ENCODE peak calls at places on chromosomes 2 and 18, in five cellular contexts. N, T, L, H and V are unnamed samples.

GRCh38 chr2:239967244-239968036 is 57.7 kb downstream of the NDUFA10 start:
- DNase-seq in N (no peak), T (no peak), L (no peak), H (no peak), V (no peak)

GRCh38 chr2:120907822-120908221 is 172.2 kb downstream of the GLI2 start:
- DNase-seq in N (no peak), T (no peak), L (no peak), H (no peak), V (peak)

GRCh38 chr2:212136216-212136795 is 402.3 kb downstream of the ERBB4 start:
- DNase-seq in N (peak), T (no peak), L (no peak), H (no peak), V (no peak)

GRCh38 chr2:181679544-181679979 is 755 bp downstream of the NEUROD1 start:
- DNase-seq in N (no peak), T (no peak), L (no peak), H (no peak), V (no peak)

GRCh38 chr18:64271264-64271663 is 122.4 kb upstream of the LINC00305 start:
- DNase-seq in N (no peak), T (no peak), L (no peak), H (no peak), V (no peak)

GRCh38 chr2:98634406-98635092 is 26.2 kb downstream of the UNC50 start:
- DNase-seq in N (no peak), T (peak), L (peak), H (peak), V (peak)

GRCh38 chr2:12809526-12809925 is 92.8 kb downstream of the TRIB2 start:
- DNase-seq in N (no peak), T (no peak), L (no peak), H (no peak), V (no peak)

GRCh38 chr2:134119117-134119671 is 134.7 kb upstream of the MGAT5 start:
- DNase-seq in N (no peak), T (no peak), L (no peak), H (no peak), V (no peak)

GRCh38 chr2:159211447-159212396 is 74.8 kb downstream of the WDSUB1 start:
- DNase-seq in N (peak), T (no peak), L (peak), H (peak), V (peak)

GRCh38 chr18:54822872-54823845 is 5.1 kb upstream of the RAB27B start:
- DNase-seq in N (peak), T (no peak), L (no peak), H (no peak), V (no peak)

GRCh38 chr2:126378176-126378575 is 277.8 kb upstream of the GYPC start:
- DNase-seq in N (no peak), T (no peak), L (no peak), H (no peak), V (no peak)

GRCh38 chr2:238376884-238377391 is 49.8 kb upstream of the ASB1 start:
- DNase-seq in N (peak), T (no peak), L (no peak), H (no peak), V (no peak)

GRCh38 chr2:10283106-10284062 is 19.3 kb upstream of the HPCAL1 start:
- DNase-seq in N (peak), T (peak), L (no peak), H (peak), V (peak)

GRCh38 chr2:184692137-184692734 is 93.9 kb downstream of the ZNF804A start:
- DNase-seq in N (no peak), T (no peak), L (no peak), H (no peak), V (no peak)

GRCh38 chr2:27182346-27182745 is 29.5 kb upstream of the ATRAID start:
- DNase-seq in N (peak), T (no peak), L (no peak), H (no peak), V (no peak)

GRCh38 chr2:109385506-109385905 is 228.3 kb downstream of the SEPTIN10 start:
- DNase-seq in N (no peak), T (no peak), L (peak), H (no peak), V (no peak)

GRCh38 chr2:69604026-69604678 is 39.4 kb downstream of the AAK1 start:
- DNase-seq in N (peak), T (no peak), L (no peak), H (no peak), V (no peak)

GRCh38 chr2:139156730-139157129 is 376.5 kb upstream of the NXPH2 start:
- DNase-seq in N (no peak), T (no peak), L (no peak), H (no peak), V (peak)

GRCh38 chr2:130985206-130985779 is 108.0 kb downstream of the FAM168B start:
- DNase-seq in N (no peak), T (no peak), L (no peak), H (no peak), V (no peak)

GRCh38 chr18:10851824-10852225 is 297.5 kb downstream of the PIEZO2 start:
- DNase-seq in N (peak), T (no peak), L (no peak), H (peak), V (peak)

GRCh38 chr2:177568893-177569292 is 176.3 kb downstream of the AGPS start:
- DNase-seq in N (no peak), T (no peak), L (no peak), H (no peak), V (no peak)

GRCh38 chr2:35114765-35115164 is 1240.8 kb upstream of the CRIM1 start:
- DNase-seq in N (no peak), T (no peak), L (peak), H (no peak), V (peak)

GRCh38 chr18:75111673-75112485 is 97.1 kb downstream of the PTGR3 start:
- DNase-seq in N (peak), T (no peak), L (no peak), H (no peak), V (no peak)

GRCh38 chr18:7116832-7117389 is 686 bp downstream of the LAMA1 start:
- DNase-seq in N (no peak), T (no peak), L (peak), H (peak), V (peak)

GRCh38 chr18:44569391-44570055 is 111.2 kb upstream of the SETBP1 start:
- DNase-seq in N (no peak), T (peak), L (no peak), H (no peak), V (peak)

GRCh38 chr2:177332992-177333388 is 59.6 kb upstream of the AGPS start:
- DNase-seq in N (no peak), T (no peak), L (no peak), H (no peak), V (no peak)

GRCh38 chr18:77077836-77078456 is 54.6 kb downstream of the MBP start:
- DNase-seq in N (peak), T (peak), L (no peak), H (no peak), V (no peak)

GRCh38 chr2:128781888-128782385 is 463.3 kb upstream of the HS6ST1 start:
- DNase-seq in N (no peak), T (no peak), L (peak), H (no peak), V (peak)

GRCh38 chr2:74419345-74419744 is 2.1 kb downstream of the C2orf81 start:
- DNase-seq in N (no peak), T (no peak), L (no peak), H (no peak), V (no peak)

GRCh38 chr2:46724107-46724506 is 191.5 kb downstream of the MCFD2 start:
- DNase-seq in N (no peak), T (no peak), L (no peak), H (no peak), V (no peak)

GRCh38 chr18:23538040-23538439 is 34.7 kb downstream of the RMC1 start:
- DNase-seq in N (no peak), T (peak), L (no peak), H (no peak), V (no peak)

GRCh38 chr2:132517386-132517785 is 100.8 kb downstream of the GPR39 start:
- DNase-seq in N (no peak), T (no peak), L (no peak), H (no peak), V (no peak)

GRCh38 chr18:59659486-59660187 is 37.6 kb downstream of the CCBE1 start:
- DNase-seq in N (peak), T (no peak), L (no peak), H (no peak), V (no peak)

DNA sequence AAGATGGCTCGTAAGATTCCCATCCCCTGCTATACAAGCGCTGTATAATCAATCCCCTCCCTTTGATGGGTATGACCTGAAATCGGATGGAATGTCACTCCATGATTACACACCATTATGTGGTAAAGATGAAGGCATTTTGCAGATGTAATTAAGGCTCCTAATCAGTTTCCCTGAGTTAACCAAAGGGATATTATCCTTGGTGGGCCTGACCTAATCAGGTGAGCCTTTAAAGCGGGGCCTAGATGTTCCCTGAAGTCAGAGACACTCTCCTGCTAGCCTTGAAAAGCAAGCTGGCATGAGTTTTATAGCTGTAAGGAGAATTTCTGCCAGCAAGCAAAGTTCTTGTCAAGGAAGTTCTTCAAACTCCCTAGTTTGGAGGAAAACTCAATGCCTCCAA is 223.8 kb upstream of the FN1 start:
- DNase-seq in N (no peak), T (no peak), L (no peak), H (no peak), V (no peak)
- H2AK5ac ChIP-seq in N (peak), T (no peak), L (no peak), H (no peak), V (no peak)

DNA sequence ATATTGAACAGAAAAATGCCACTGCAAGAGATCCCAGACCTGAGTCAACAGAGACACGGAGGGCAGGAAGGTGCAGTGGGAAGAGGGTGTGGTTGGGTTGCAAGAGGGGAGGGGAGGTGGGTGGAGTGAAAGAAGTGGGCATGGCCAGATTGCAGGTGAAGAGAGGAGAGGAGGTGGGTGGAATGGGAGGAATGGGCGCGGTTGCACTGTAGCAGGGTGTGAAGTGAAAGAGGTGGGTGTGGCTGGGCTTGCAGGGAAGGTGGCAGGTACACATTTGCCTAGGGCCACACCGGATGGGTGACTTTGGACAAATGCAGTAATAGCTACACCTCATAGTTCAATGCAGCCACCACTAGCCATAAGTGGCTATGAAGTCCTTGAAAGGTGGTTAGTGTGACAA is 71.1 kb downstream of the DOCK10 start:
- DNase-seq in N (no peak), T (peak), L (peak), H (no peak), V (peak)
- H2AK5ac ChIP-seq in N (no peak), T (no peak), L (no peak), H (no peak), V (no peak)

GRCh38 chr2:64650257-64650656 is 3.5 kb downstream of the SERTAD2 start:
- DNase-seq in N (no peak), T (no peak), L (no peak), H (no peak), V (no peak)
- H2AK5ac ChIP-seq in N (no peak), T (no peak), L (no peak), H (no peak), V (no peak)

GRCh38 chr2:45443012-45443411 is 168.1 kb downstream of the SRBD1 start:
- DNase-seq in N (no peak), T (no peak), L (no peak), H (no peak), V (no peak)

GRCh38 chr2:45442026-45442425 is 169.0 kb downstream of the SRBD1 start:
- DNase-seq in N (no peak), T (no peak), L (no peak), H (no peak), V (no peak)

GRCh38 chr2:45448217-45448616 is 162.8 kb downstream of the SRBD1 start:
- DNase-seq in N (no peak), T (no peak), L (no peak), H (no peak), V (no peak)

GRCh38 chr2:45444991-45445390 is 166.1 kb downstream of the SRBD1 start:
- DNase-seq in N (no peak), T (no peak), L (no peak), H (no peak), V (no peak)

GRCh38 chr2:45446016-45446415 is 165.1 kb downstream of the SRBD1 start:
- DNase-seq in N (no peak), T (no peak), L (no peak), H (no peak), V (no peak)
- H2AK5ac ChIP-seq in N (no peak), T (no peak), L (no peak), H (no peak), V (no peak)

GRCh38 chr18:48949051-48949605 is 1.6 kb downstream of the SMAD7 start:
- DNase-seq in N (no peak), T (no peak), L (no peak), H (no peak), V (no peak)

GRCh38 chr18:48947102-48947501 is 3.7 kb downstream of the SMAD7 start:
- DNase-seq in N (no peak), T (no peak), L (no peak), H (no peak), V (no peak)

GRCh38 chr18:48949606-48950535 is 894 bp downstream of the SMAD7 start:
- DNase-seq in N (peak), T (no peak), L (peak), H (peak), V (peak)

GRCh38 chr18:48947583-48947982 is 3.2 kb downstream of the SMAD7 start:
- DNase-seq in N (no peak), T (no peak), L (peak), H (no peak), V (no peak)

GRCh38 chr18:48948112-48949050 is 2.4 kb downstream of the SMAD7 start:
- DNase-seq in N (peak), T (peak), L (peak), H (no peak), V (peak)
- H2AK5ac ChIP-seq in N (peak), T (peak), L (no peak), H (no peak), V (peak)